ENCODE peak calls at places on chromosomes 4 and X, in four cellular contexts. C is SK-N-SH, R is H1, S is K562. P is an unnamed sample.

GRCh38 chr4:10154241-10154640 is 37.6 kb upstream of the WDR1 start:
- DNase-seq in C (no peak), R (no peak), S (no peak), P (no peak)

GRCh38 chr4:154389142-154389541 is 102.5 kb downstream of the DCHS2 start:
- DNase-seq in C (no peak), R (no peak), S (no peak), P (no peak)

GRCh38 chrX:8981742-8982141 is 52.2 kb downstream of the FAM9B start:
- DNase-seq in C (no peak), R (no peak), S (no peak), P (no peak)

GRCh38 chr4:183658362-183659028 is 490 bp downstream of the RWDD4 start:
- DNase-seq in C (peak; percentile 83), R (no peak), S (peak; percentile 34), P (peak; percentile 18)

GRCh38 chr4:77827343-77827742 is 8.2 kb upstream of the CNOT6L start:
- DNase-seq in C (no peak), R (no peak), S (no peak), P (no peak)

GRCh38 chrX:72080800-72081199 is 50.9 kb downstream of the RTL5 start:
- DNase-seq in C (no peak), R (no peak), S (no peak), P (no peak)

GRCh38 chrX:35445912-35446311 is 352.2 kb upstream of the MAGEB16 start:
- DNase-seq in C (no peak), R (no peak), S (no peak), P (no peak)

GRCh38 chr4:95838192-95838591 is 1.7 kb upstream of the PDHA2 start:
- DNase-seq in C (no peak), R (no peak), S (no peak), P (no peak)

GRCh38 chr4:186854256-186854655 is 130.6 kb upstream of the FAT1 start:
- DNase-seq in C (no peak), R (no peak), S (no peak), P (no peak)

GRCh38 chr4:77773101-77773500 is 46.1 kb downstream of the CNOT6L start:
- DNase-seq in C (no peak), R (no peak), S (no peak), P (no peak)

GRCh38 chr4:187046471-187046870 is 322.8 kb upstream of the FAT1 start:
- DNase-seq in C (no peak), R (no peak), S (no peak), P (no peak)

GRCh38 chr4:66376921-66377320 is 706.6 kb upstream of the EPHA5 start:
- DNase-seq in C (no peak), R (no peak), S (no peak), P (no peak)

GRCh38 chrX:20333672-20334071 is 67.0 kb upstream of the RPS6KA3 start:
- DNase-seq in C (no peak), R (no peak), S (no peak), P (no peak)

GRCh38 chr4:146245899-146246298 is 31.6 kb downstream of the REELD1 start:
- DNase-seq in C (no peak), R (no peak), S (no peak), P (no peak)

GRCh38 chr4:94332983-94333590 is 9.5 kb downstream of the HPGDS start:
- DNase-seq in C (no peak), R (no peak), S (no peak), P (no peak)

GRCh38 chrX:122441451-122441850 is 742.6 kb upstream of the GRIA3 start:
- DNase-seq in C (no peak), R (no peak), S (no peak), P (no peak)

GRCh38 chr4:164648151-164648848 is 105.6 kb upstream of the SMIM31 start:
- DNase-seq in C (no peak), R (no peak), S (no peak), P (no peak)

GRCh38 chrX:149372861-149373260 is 132.2 kb downstream of the IDS start:
- DNase-seq in C (no peak), R (no peak), S (no peak), P (no peak)

GRCh38 chr4:147740176-147740575 is 8.3 kb downstream of the ARHGAP10 start:
- DNase-seq in C (no peak), R (no peak), S (no peak), P (no peak)

GRCh38 chr4:75844151-75844662 is 58.0 kb downstream of the PPEF2 start:
- DNase-seq in C (no peak), R (no peak), S (no peak), P (no peak)

GRCh38 chr4:6914448-6914847 is 4.8 kb downstream of the TBC1D14 start:
- DNase-seq in C (no peak), R (no peak), S (no peak), P (no peak)
- TF ChIP-seq TEAD4 in C (no peak), R (no peak), S (no peak), P (no peak)

GRCh38 chrX:2708601-2709200 is 17.6 kb downstream of the CD99 start:
- DNase-seq in C (no peak), R (no peak), S (no peak), P (no peak)

GRCh38 chrX:2710496-2710895 is 19.4 kb downstream of the CD99 start:
- DNase-seq in C (no peak), R (no peak), S (no peak), P (no peak)

GRCh38 chrX:2708016-2708415 is 16.9 kb downstream of the CD99 start:
- DNase-seq in C (no peak), R (no peak), S (no peak), P (no peak)

GRCh38 chrX:2711441-2711840 is 20.3 kb downstream of the CD99 start:
- DNase-seq in C (no peak), R (no peak), S (no peak), P (no peak)

DNA sequence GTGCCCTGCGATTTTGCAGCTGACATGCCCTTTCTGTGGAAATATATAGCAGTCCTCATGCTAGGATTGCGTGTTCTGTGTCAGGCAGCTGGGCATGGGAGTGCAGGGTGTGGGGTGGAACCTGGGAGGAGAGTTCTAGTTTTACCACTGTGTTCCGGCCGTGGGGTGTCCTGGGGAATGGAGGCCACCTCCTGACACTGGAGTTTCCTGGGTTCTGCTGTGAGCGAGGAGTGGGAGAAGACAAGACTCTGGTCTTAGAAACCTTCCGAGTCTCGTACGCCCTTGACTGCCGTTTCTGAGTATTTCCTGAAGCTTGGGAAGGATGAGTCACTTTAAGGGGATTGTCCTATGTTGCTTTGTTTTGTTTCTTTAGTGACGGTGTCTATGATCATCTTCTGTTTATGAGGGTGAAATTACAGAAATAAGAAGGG is 19.0 kb downstream of the CD99 start:
- DNase-seq in C (no peak), R (no peak), S (no peak), P (no peak)
- TF ChIP-seq TEAD4 in C (no peak), R (no peak), S (no peak), P (no peak)

GRCh38 chr4:182593864-182594263 is 323.3 kb downstream of the DCTD start:
- DNase-seq in C (no peak), R (no peak), S (no peak), P (no peak)

GRCh38 chr4:182589100-182589499 is 328.1 kb downstream of the DCTD start:
- DNase-seq in C (no peak), R (no peak), S (no peak), P (no peak)

DNA sequence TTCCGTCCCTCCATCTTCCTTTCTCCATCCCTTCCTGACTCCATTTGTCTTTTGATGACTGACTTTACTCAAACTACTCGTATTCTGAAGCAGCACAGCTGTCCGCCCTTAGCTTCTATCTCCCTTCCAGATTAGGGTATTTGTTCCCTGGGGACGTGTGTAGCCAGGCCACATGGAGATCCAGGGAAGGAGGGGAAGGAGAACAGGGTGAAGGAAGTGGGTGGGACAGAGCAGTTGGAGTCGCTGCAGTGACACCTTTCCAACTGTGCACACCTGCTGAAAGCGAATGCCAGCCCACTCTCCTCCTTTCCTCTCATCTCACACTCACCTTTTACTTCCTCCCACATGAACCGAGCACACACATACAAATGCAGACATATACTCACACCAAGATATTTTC is 323.8 kb downstream of the DCTD start:
- DNase-seq in C (no peak), R (no peak), S (no peak), P (no peak)
- TF ChIP-seq TEAD4 in C (no peak), R (no peak), S (no peak), P (no peak)

GRCh38 chr4:11634283-11634682 is 205.6 kb upstream of the HS3ST1 start:
- DNase-seq in C (no peak), R (no peak), S (no peak), P (no peak)

GRCh38 chr4:11633435-11633834 is 204.7 kb upstream of the HS3ST1 start:
- DNase-seq in C (no peak), R (no peak), S (no peak), P (no peak)

GRCh38 chr4:11631416-11631815 is 202.7 kb upstream of the HS3ST1 start:
- DNase-seq in C (no peak), R (no peak), S (no peak), P (no peak)

GRCh38 chr4:11632015-11632414 is 203.3 kb upstream of the HS3ST1 start:
- DNase-seq in C (no peak), R (no peak), S (no peak), P (no peak)

DNA sequence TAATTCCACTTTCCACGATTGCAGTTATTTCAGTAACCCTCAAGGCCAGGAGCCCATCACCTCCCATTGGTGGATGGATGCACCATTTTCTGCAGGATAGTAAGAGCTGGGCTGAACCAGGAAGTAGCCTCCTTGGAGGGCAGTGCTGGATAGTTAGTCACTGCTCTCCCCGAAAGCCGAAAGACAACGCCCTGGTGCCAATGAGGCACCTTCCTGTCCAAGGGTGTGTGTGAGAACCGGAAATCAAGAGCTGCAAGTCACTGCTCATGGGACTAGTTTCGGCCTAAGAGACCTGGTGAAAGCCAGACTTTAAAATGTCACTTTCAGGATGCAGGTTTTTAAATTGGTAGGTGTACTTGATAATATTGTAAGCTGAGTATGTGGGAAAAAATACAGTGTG is 203.8 kb upstream of the HS3ST1 start:
- DNase-seq in C (no peak), R (no peak), S (no peak), P (no peak)
- TF ChIP-seq TEAD4 in C (no peak), R (no peak), S (no peak), P (no peak)

DNA sequence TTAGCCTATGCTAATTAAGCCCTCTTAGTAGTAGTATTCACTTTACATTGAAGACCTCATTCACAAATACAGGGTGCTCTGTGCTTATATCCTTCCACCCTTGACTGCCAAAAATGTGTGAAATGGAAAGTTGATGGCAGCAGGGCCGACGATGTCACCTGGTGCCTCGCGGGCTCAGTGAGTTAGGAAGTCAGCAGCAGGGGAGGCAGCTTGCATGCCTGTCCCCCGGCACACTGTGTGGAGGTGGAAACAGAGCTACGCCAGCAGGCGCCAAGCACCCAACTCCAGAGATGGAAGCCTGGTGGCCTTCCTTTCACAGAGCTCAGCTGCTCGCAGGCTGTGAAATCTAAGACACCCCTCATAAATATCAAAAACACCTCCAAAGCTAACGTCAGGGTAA is 8.4 kb downstream of the MSL3 start:
- DNase-seq in C (no peak), R (no peak), S (no peak), P (no peak)
- TF ChIP-seq TEAD4 in C (no peak), R (no peak), S (no peak), P (no peak)

GRCh38 chr4:128513664-128514484 is 226.3 kb upstream of the PGRMC2 start:
- DNase-seq in C (no peak), R (no peak), S (no peak), P (no peak)
- TF ChIP-seq TEAD4 in C (no peak), R (no peak), S (no peak), P (no peak)

DNA sequence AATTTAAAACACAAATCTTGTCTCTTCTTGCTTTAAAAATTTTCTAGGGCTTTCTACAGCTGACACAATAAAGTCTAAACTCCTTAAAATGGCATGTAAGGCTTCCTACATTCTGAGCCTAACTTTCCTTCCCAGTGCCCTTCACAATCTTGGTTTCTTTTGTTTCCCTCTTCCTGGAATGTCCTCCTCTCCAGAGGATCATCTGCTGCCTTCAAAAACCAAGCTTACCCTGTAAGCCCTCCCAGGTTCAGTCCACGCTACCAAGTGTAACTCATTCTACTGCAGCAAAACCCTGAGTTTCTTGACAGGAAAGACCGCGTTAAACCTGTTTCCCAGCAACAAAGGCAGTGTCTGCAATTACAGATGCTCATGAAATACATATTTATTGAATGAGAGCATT is 91.3 kb downstream of the SHISA3 start:
- DNase-seq in C (no peak), R (no peak), S (no peak), P (no peak)
- TF ChIP-seq TEAD4 in C (no peak), R (no peak), S (no peak), P (no peak)